ENCODE peak calls at places on chromosomes 5 and 9, in seven cellular contexts. E, I, G, S, T, H and X are unnamed samples.

GRCh38 chr5:174165406-174165805 is 119.9 kb downstream of the NSG2 start:
- DNase-seq in S (no peak), H (no peak), G (no peak), T (no peak), E (no peak), I (no peak), X (no peak)

GRCh38 chr5:166961028-166961427 is 1330.4 kb upstream of the WWC1 start:
- DNase-seq in S (no peak), E (no peak), H (no peak), G (no peak), T (no peak), I (no peak), X (no peak)

GRCh38 chr9:116039893-116040292 is 113.7 kb upstream of the PAPPA start:
- DNase-seq in I (no peak), S (no peak), G (no peak), T (no peak), H (no peak), E (no peak), X (no peak)

GRCh38 chr5:81785311-81785710 is 34.4 kb upstream of the SSBP2 start:
- DNase-seq in S (no peak), E (no peak), H (no peak), I (no peak), T (no peak), G (no peak), X (no peak)

GRCh38 chr5:32244017-32244416 is 68.7 kb downstream of the MTMR12 start:
- DNase-seq in E (no peak), S (no peak), I (no peak), G (no peak), H (no peak), T (no peak), X (no peak)

GRCh38 chr5:166594552-166594951 is 1696.9 kb upstream of the WWC1 start:
- DNase-seq in G (no peak), H (no peak), E (no peak), T (no peak), I (no peak), S (no peak), X (no peak)

GRCh38 chr5:171776747-171777419 is 8.7 kb upstream of the SMIM23 start:
- DNase-seq in S (no peak), G (no peak), E (no peak), T (no peak), I (no peak), H (no peak), X (no peak)

GRCh38 chr9:14031015-14031414 is 282.9 kb downstream of the NFIB start:
- DNase-seq in G (no peak), T (no peak), S (no peak), I (no peak), H (no peak), E (no peak), X (no peak)

GRCh38 chr5:111670826-111671492 is 86.0 kb downstream of the NREP start:
- DNase-seq in S (no peak), E (no peak), T (no peak), G (no peak), I (no peak), H (no peak), X (no peak)

GRCh38 chr9:86591472-86591871 is 237.3 kb upstream of the TUT7 start:
- DNase-seq in I (no peak), E (no peak), H (no peak), G (no peak), S (no peak), T (no peak), X (no peak)